ENCODE peak calls at places on chromosomes 1 and 21, in eight cellular contexts. One of them, this sample, is unnamed.
A peak's percentile ranks its signal among the peaks of the same experiment; 100 is the strongest.

GRCh38 chr1:50978852-50979781 is 9.1 kb downstream of the CDKN2C start:
- DNase-seq in trophoblast cell: no peak
- DNase-seq in astrocyte of the cerebellum: no peak
- DNase-seq in CD4-positive, alpha-beta memory T cell: peak; percentile 24
- DNase-seq in adrenal gland: no peak
- DNase-seq in BJ: no peak
- DNase-seq in body of pancreas: peak; percentile 32
- DNase-seq in ascending aorta: no peak
- DNase-seq in this sample: no peak

GRCh38 chr1:43933386-43934278 is at the start of gene ARTN:
- DNase-seq in trophoblast cell: no peak
- DNase-seq in astrocyte of the cerebellum: no peak
- DNase-seq in CD4-positive, alpha-beta memory T cell: no peak
- DNase-seq in adrenal gland: no peak
- DNase-seq in BJ: no peak
- DNase-seq in body of pancreas: peak; percentile 47
- DNase-seq in ascending aorta: no peak
- DNase-seq in this sample: no peak

GRCh38 chr21:33964706-33965325 is 49.2 kb upstream of the ATP5PO start:
- DNase-seq in trophoblast cell: no peak
- DNase-seq in astrocyte of the cerebellum: no peak
- DNase-seq in CD4-positive, alpha-beta memory T cell: no peak
- DNase-seq in adrenal gland: no peak
- DNase-seq in BJ: no peak
- DNase-seq in body of pancreas: no peak
- DNase-seq in ascending aorta: no peak
- DNase-seq in this sample: no peak

GRCh38 chr21:35019631-35020032 is 29.5 kb downstream of the RUNX1 start:
- DNase-seq in trophoblast cell: no peak
- DNase-seq in astrocyte of the cerebellum: no peak
- DNase-seq in CD4-positive, alpha-beta memory T cell: no peak
- DNase-seq in adrenal gland: no peak
- DNase-seq in BJ: no peak
- DNase-seq in body of pancreas: peak; percentile 56
- DNase-seq in ascending aorta: no peak
- DNase-seq in this sample: no peak

GRCh38 chr1:29152046-29152805 is 28.5 kb upstream of the TMEM200B start:
- DNase-seq in trophoblast cell: peak; percentile 58
- DNase-seq in astrocyte of the cerebellum: no peak
- DNase-seq in CD4-positive, alpha-beta memory T cell: no peak
- DNase-seq in adrenal gland: peak; percentile 29
- DNase-seq in BJ: no peak
- DNase-seq in body of pancreas: no peak
- DNase-seq in ascending aorta: no peak
- DNase-seq in this sample: no peak

GRCh38 chr21:34154878-34155277 is 81.5 kb downstream of the MRPS6 start:
- DNase-seq in trophoblast cell: no peak
- DNase-seq in astrocyte of the cerebellum: no peak
- DNase-seq in CD4-positive, alpha-beta memory T cell: no peak
- DNase-seq in adrenal gland: no peak
- DNase-seq in BJ: no peak
- DNase-seq in body of pancreas: no peak
- DNase-seq in ascending aorta: no peak
- DNase-seq in this sample: no peak

GRCh38 chr1:198118136-198118535 is 38.7 kb upstream of the NEK7 start:
- DNase-seq in trophoblast cell: peak; percentile 62
- DNase-seq in astrocyte of the cerebellum: peak; percentile 72
- DNase-seq in CD4-positive, alpha-beta memory T cell: no peak
- DNase-seq in adrenal gland: peak; percentile 86
- DNase-seq in BJ: peak; percentile 85
- DNase-seq in body of pancreas: peak; percentile 21
- DNase-seq in ascending aorta: peak; percentile 91
- DNase-seq in this sample: peak; percentile 91

GRCh38 chr1:229665912-229666558 is 40.0 kb downstream of the URB2 start:
- DNase-seq in trophoblast cell: no peak
- DNase-seq in astrocyte of the cerebellum: no peak
- DNase-seq in CD4-positive, alpha-beta memory T cell: no peak
- DNase-seq in adrenal gland: no peak
- DNase-seq in BJ: no peak
- DNase-seq in body of pancreas: no peak
- DNase-seq in ascending aorta: no peak
- DNase-seq in this sample: no peak

GRCh38 chr1:42142894-42143675 is 10.1 kb upstream of the GUCA2B start:
- DNase-seq in trophoblast cell: no peak
- DNase-seq in astrocyte of the cerebellum: no peak
- DNase-seq in CD4-positive, alpha-beta memory T cell: no peak
- DNase-seq in adrenal gland: no peak
- DNase-seq in BJ: no peak
- DNase-seq in body of pancreas: no peak
- DNase-seq in ascending aorta: no peak
- DNase-seq in this sample: no peak

GRCh38 chr21:41630249-41630648 is 122.3 kb upstream of the TMPRSS2 start:
- DNase-seq in trophoblast cell: peak; percentile 29
- DNase-seq in astrocyte of the cerebellum: peak; percentile 91
- DNase-seq in CD4-positive, alpha-beta memory T cell: no peak
- DNase-seq in adrenal gland: no peak
- DNase-seq in BJ: peak; percentile 97
- DNase-seq in body of pancreas: no peak
- DNase-seq in ascending aorta: peak; percentile 63
- DNase-seq in this sample: peak; percentile 99

GRCh38 chr1:171188388-171189266 is 3.5 kb downstream of the FMO2 start:
- DNase-seq in trophoblast cell: peak; percentile 47
- DNase-seq in astrocyte of the cerebellum: peak; percentile 33
- DNase-seq in CD4-positive, alpha-beta memory T cell: peak; percentile 15
- DNase-seq in adrenal gland: peak; percentile 65
- DNase-seq in BJ: no peak
- DNase-seq in body of pancreas: peak; percentile 61
- DNase-seq in ascending aorta: peak; percentile 74
- DNase-seq in this sample: no peak

GRCh38 chr21:16304700-16305099 is 574.9 kb downstream of the USP25 start:
- DNase-seq in trophoblast cell: no peak
- DNase-seq in astrocyte of the cerebellum: no peak
- DNase-seq in CD4-positive, alpha-beta memory T cell: no peak
- DNase-seq in adrenal gland: no peak
- DNase-seq in BJ: no peak
- DNase-seq in body of pancreas: no peak
- DNase-seq in ascending aorta: no peak
- DNase-seq in this sample: no peak

GRCh38 chr1:228109073-228109961 is at the start of gene MRPL55:
- DNase-seq in trophoblast cell: peak; percentile 98
- DNase-seq in astrocyte of the cerebellum: peak; percentile 87
- DNase-seq in CD4-positive, alpha-beta memory T cell: peak; percentile 99
- DNase-seq in adrenal gland: peak; percentile 99
- DNase-seq in BJ: peak; percentile 77
- DNase-seq in body of pancreas: peak; percentile 99
- DNase-seq in ascending aorta: peak; percentile 99
- DNase-seq in this sample: no peak

GRCh38 chr1:53367503-53368313 is 39.8 kb upstream of the LRP8 start:
- DNase-seq in trophoblast cell: no peak
- DNase-seq in astrocyte of the cerebellum: no peak
- DNase-seq in CD4-positive, alpha-beta memory T cell: peak; percentile 41
- DNase-seq in adrenal gland: peak; percentile 50
- DNase-seq in BJ: no peak
- DNase-seq in body of pancreas: peak; percentile 5
- DNase-seq in ascending aorta: peak; percentile 56
- DNase-seq in this sample: no peak
- H3K4me3 ChIP-seq in trophoblast cell: no peak overlapping the region
- H3K4me3 ChIP-seq in astrocyte of the cerebellum: no peak overlapping the region
- H3K4me3 ChIP-seq in CD4-positive, alpha-beta memory T cell: no peak overlapping the region
- H3K4me3 ChIP-seq in adrenal gland: no peak overlapping the region
- H3K4me3 ChIP-seq in BJ: no peak overlapping the region
- H3K4me3 ChIP-seq in body of pancreas: no peak overlapping the region
- H3K4me3 ChIP-seq in ascending aorta: no peak overlapping the region
- H3K4me3 ChIP-seq in this sample: no peak overlapping the region

GRCh38 chr1:119000371-119001180 is 12.4 kb upstream of the TBX15 start:
- DNase-seq in trophoblast cell: no peak
- DNase-seq in astrocyte of the cerebellum: no peak
- DNase-seq in CD4-positive, alpha-beta memory T cell: no peak
- DNase-seq in adrenal gland: peak; percentile 35
- DNase-seq in BJ: no peak
- DNase-seq in body of pancreas: no peak
- DNase-seq in ascending aorta: no peak
- DNase-seq in this sample: no peak
- H3K4me3 ChIP-seq in trophoblast cell: no peak overlapping the region
- H3K4me3 ChIP-seq in astrocyte of the cerebellum: no peak overlapping the region
- H3K4me3 ChIP-seq in CD4-positive, alpha-beta memory T cell: no peak overlapping the region
- H3K4me3 ChIP-seq in adrenal gland: no peak overlapping the region
- H3K4me3 ChIP-seq in BJ: no peak overlapping the region
- H3K4me3 ChIP-seq in body of pancreas: no peak overlapping the region
- H3K4me3 ChIP-seq in ascending aorta: peak overlapping the region; percentile 36
- H3K4me3 ChIP-seq in this sample: no peak overlapping the region

DNA sequence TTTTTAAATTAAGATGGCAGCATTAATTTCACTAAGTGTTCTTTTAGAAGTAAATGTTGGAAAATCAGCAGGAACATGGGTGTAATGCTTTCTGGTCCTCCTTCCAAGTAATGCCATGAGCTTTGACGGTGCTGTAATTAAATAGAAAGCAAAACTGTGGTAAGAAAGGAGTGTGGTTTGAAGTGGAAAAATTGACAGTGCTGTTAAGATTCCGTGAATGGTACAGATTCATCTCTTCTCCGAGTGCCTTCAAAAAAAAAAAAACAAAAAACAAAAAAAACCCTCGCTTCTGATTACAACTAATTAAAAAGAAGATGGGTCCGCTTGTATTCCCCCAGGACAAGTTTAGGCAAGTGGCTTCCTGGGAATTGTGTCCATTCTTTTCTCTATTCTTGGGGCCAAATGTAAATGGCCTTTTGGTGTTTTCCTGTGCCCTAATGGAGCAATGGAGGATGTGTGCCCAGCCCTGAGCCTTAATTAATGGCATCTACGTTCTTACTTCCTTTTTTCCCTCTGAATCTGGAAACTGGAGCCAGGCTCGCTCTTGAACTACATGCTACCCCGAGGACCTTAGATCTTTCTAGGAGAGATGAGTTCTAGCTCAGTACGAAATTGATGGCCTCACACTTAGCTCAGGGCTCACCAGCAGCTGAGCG is 5.1 kb downstream of the LMO4 start:
- DNase-seq in trophoblast cell: no peak
- DNase-seq in astrocyte of the cerebellum: no peak
- DNase-seq in CD4-positive, alpha-beta memory T cell: peak; percentile 40
- DNase-seq in adrenal gland: no peak
- DNase-seq in BJ: no peak
- DNase-seq in body of pancreas: no peak
- DNase-seq in ascending aorta: no peak
- DNase-seq in this sample: no peak
- H3K4me3 ChIP-seq in trophoblast cell: no peak overlapping the region
- H3K4me3 ChIP-seq in astrocyte of the cerebellum: peak overlapping the region; percentile 53
- H3K4me3 ChIP-seq in CD4-positive, alpha-beta memory T cell: no peak overlapping the region
- H3K4me3 ChIP-seq in adrenal gland: no peak overlapping the region
- H3K4me3 ChIP-seq in BJ: no peak overlapping the region
- H3K4me3 ChIP-seq in body of pancreas: no peak overlapping the region
- H3K4me3 ChIP-seq in ascending aorta: peak overlapping the region; percentile 84
- H3K4me3 ChIP-seq in this sample: peak overlapping the region; percentile 71

GRCh38 chr1:1004780-1005697 is 5.1 kb upstream of the HES4 start:
- DNase-seq in trophoblast cell: no peak
- DNase-seq in astrocyte of the cerebellum: no peak
- DNase-seq in CD4-positive, alpha-beta memory T cell: no peak
- DNase-seq in adrenal gland: peak; percentile 69
- DNase-seq in BJ: peak; percentile 45
- DNase-seq in body of pancreas: peak; percentile 64
- DNase-seq in ascending aorta: no peak
- DNase-seq in this sample: no peak

GRCh38 chr1:1003618-1004419 is 3.9 kb upstream of the HES4 start:
- DNase-seq in trophoblast cell: no peak
- DNase-seq in astrocyte of the cerebellum: no peak
- DNase-seq in CD4-positive, alpha-beta memory T cell: no peak
- DNase-seq in adrenal gland: no peak
- DNase-seq in BJ: no peak
- DNase-seq in body of pancreas: no peak
- DNase-seq in ascending aorta: no peak
- DNase-seq in this sample: no peak

GRCh38 chr1:1005774-1006304 is 5.9 kb upstream of the HES4 start:
- DNase-seq in trophoblast cell: no peak
- DNase-seq in astrocyte of the cerebellum: no peak
- DNase-seq in CD4-positive, alpha-beta memory T cell: no peak
- DNase-seq in adrenal gland: no peak
- DNase-seq in BJ: no peak
- DNase-seq in body of pancreas: no peak
- DNase-seq in ascending aorta: no peak
- DNase-seq in this sample: no peak

GRCh38 chr1:1004420-1004779 is 4.5 kb upstream of the HES4 start:
- DNase-seq in trophoblast cell: no peak
- DNase-seq in astrocyte of the cerebellum: no peak
- DNase-seq in CD4-positive, alpha-beta memory T cell: no peak
- DNase-seq in adrenal gland: no peak
- DNase-seq in BJ: no peak
- DNase-seq in body of pancreas: no peak
- DNase-seq in ascending aorta: no peak
- DNase-seq in this sample: no peak

DNA sequence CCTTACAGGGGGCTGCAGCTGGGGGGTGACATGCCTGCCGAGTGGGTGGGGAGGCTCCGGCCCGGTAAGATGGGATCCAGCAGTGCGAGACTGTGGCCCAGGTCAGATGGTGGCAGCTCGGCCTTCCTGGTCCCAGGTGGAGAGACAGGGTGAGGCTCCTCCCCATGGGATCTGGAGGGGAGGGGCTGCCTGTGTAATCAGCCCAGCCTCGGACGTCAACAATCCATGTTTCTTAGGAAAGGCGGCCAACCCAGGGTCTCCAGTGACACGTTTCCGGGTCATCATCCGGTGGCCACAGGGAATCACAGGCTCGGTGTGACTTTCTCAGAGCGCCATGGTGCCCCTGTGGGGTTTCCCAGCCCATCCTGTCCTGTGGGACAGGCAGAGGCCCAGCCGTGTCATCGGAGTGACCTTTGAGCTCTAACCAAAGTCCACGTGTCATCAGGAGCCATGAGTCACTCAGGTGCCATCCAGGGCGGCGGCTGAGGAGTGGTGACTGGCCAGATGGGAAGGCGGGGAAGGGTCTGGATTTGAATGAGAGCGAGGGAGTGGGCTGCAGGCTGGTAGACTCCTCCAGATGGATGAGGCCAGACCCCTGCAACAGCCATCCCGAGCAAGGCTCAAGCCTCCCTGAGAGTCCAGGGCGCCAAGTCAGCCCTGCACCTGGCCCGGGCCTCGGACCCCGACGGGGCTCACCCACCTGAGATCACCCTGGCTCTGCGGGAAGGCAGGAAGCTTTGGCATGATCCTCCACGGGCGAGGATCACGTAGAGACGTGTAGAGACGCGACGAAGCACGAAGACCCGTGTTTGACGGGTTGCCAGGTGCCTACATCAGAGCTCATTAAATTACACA is 6.6 kb upstream of the HES4 start:
- DNase-seq in trophoblast cell: peak; percentile 87
- DNase-seq in astrocyte of the cerebellum: no peak
- DNase-seq in CD4-positive, alpha-beta memory T cell: no peak
- DNase-seq in adrenal gland: no peak
- DNase-seq in BJ: no peak
- DNase-seq in body of pancreas: no peak
- DNase-seq in ascending aorta: no peak
- DNase-seq in this sample: no peak
- H3K4me3 ChIP-seq in trophoblast cell: no peak overlapping the region
- H3K4me3 ChIP-seq in astrocyte of the cerebellum: no peak overlapping the region
- H3K4me3 ChIP-seq in CD4-positive, alpha-beta memory T cell: no peak overlapping the region
- H3K4me3 ChIP-seq in adrenal gland: no peak overlapping the region
- H3K4me3 ChIP-seq in BJ: no peak overlapping the region
- H3K4me3 ChIP-seq in body of pancreas: no peak overlapping the region
- H3K4me3 ChIP-seq in ascending aorta: no peak overlapping the region
- H3K4me3 ChIP-seq in this sample: no peak overlapping the region

GRCh38 chr1:65149753-65150463 is 1.9 kb downstream of the AK4 start:
- DNase-seq in trophoblast cell: no peak
- DNase-seq in astrocyte of the cerebellum: no peak
- DNase-seq in CD4-positive, alpha-beta memory T cell: no peak
- DNase-seq in adrenal gland: no peak
- DNase-seq in BJ: no peak
- DNase-seq in body of pancreas: no peak
- DNase-seq in ascending aorta: no peak
- DNase-seq in this sample: no peak
- H3K4me3 ChIP-seq in trophoblast cell: no peak overlapping the region
- H3K4me3 ChIP-seq in astrocyte of the cerebellum: no peak overlapping the region
- H3K4me3 ChIP-seq in CD4-positive, alpha-beta memory T cell: no peak overlapping the region
- H3K4me3 ChIP-seq in adrenal gland: no peak overlapping the region
- H3K4me3 ChIP-seq in BJ: no peak overlapping the region
- H3K4me3 ChIP-seq in body of pancreas: no peak overlapping the region
- H3K4me3 ChIP-seq in ascending aorta: peak overlapping the region; percentile 81
- H3K4me3 ChIP-seq in this sample: peak overlapping the region; percentile 60